ENCODE peak calls at places on chromosomes 11 and 22, in eight cellular contexts. P is SW480; Q is stimulated activated CD4-positive, alpha-beta T cell treated with anti-CD3 and anti-CD28 coated beads, Interleukin-4, amount 100 ng/mL, for 1 hour; C is Daoy; H is psoas muscle; F is neural progenitor cell; V is hypothalamus; X is NCI-H1417. Y is an unnamed sample.

GRCh38 chr11:12246169-12246568 is 131.2 kb upstream of the PARVA start:
- DNase-seq in X (no peak), P (no peak), V (no peak), H (no peak), Q (no peak), C (no peak), F (no peak), Y (no peak)

GRCh38 chr11:114925591-114925990 is 247.3 kb downstream of the NXPE2 start:
- DNase-seq in P (no peak), H (no peak), V (no peak), F (no peak), C (no peak), Q (no peak), X (no peak), Y (no peak)

GRCh38 chr11:67438121-67438902 is 830 bp upstream of the PTPRCAP start:
- DNase-seq in C (no peak), H (peak), P (no peak), Q (peak), X (no peak), F (no peak), V (no peak), Y (peak)

GRCh38 chr11:85076535-85077330 is 550.4 kb downstream of the DLG2 start:
- DNase-seq in F (no peak), X (peak), Q (no peak), V (no peak), H (no peak), C (no peak), P (peak), Y (no peak)

GRCh38 chr22:37803195-37803635 is 4.5 kb upstream of the GCAT start:
- DNase-seq in P (no peak), H (no peak), C (no peak), V (no peak), X (no peak), Q (no peak), F (peak), Y (no peak)

GRCh38 chr11:133930767-133931448 is 25.9 kb downstream of the IGSF9B start:
- DNase-seq in X (no peak), F (peak), V (no peak), Q (no peak), P (no peak), H (no peak), C (peak), Y (no peak)

GRCh38 chr11:14388352-14388751 is 29.4 kb upstream of the RRAS2 start:
- DNase-seq in X (no peak), F (no peak), H (no peak), P (no peak), C (no peak), Q (no peak), V (no peak), Y (no peak)

GRCh38 chr11:27059431-27059830 is 18.8 kb downstream of the BBOX1 start:
- DNase-seq in F (no peak), P (no peak), C (no peak), X (no peak), Q (no peak), H (no peak), V (no peak), Y (no peak)

GRCh38 chr11:16356057-16356750 is at the start of gene SOX6:
- DNase-seq in P (peak), X (no peak), F (peak), V (no peak), C (no peak), H (no peak), Q (no peak), Y (no peak)

GRCh38 chr11:3092603-3093141 is 35.4 kb upstream of the CARS1 start:
- DNase-seq in C (no peak), P (no peak), Q (no peak), F (no peak), H (peak), X (no peak), V (no peak), Y (no peak)

GRCh38 chr11:1029051-1029450 is 7.5 kb downstream of the MUC6 start:
- DNase-seq in C (no peak), V (no peak), Q (no peak), P (no peak), X (no peak), H (no peak), F (no peak), Y (no peak)

GRCh38 chr11:94332814-94333213 is 28.4 kb downstream of the IZUMO1R start:
- DNase-seq in P (no peak), H (no peak), C (no peak), Q (no peak), V (no peak), F (no peak), X (no peak), Y (no peak)

GRCh38 chr11:73257342-73258103 is 14.6 kb upstream of the P2RY6 start:
- DNase-seq in Q (no peak), C (peak), V (no peak), X (no peak), F (peak), H (no peak), P (peak), Y (no peak)

GRCh38 chr11:110679323-110679980 is 32.8 kb downstream of the ARHGAP20 start:
- DNase-seq in C (no peak), H (no peak), Q (no peak), V (no peak), X (no peak), F (no peak), P (no peak), Y (no peak)

GRCh38 chr11:119479685-119480275 is 56.8 kb upstream of the THY1 start:
- DNase-seq in V (no peak), H (peak), C (peak), P (no peak), F (peak), Q (no peak), X (no peak), Y (no peak)

GRCh38 chr11:872799-873198 is 30.1 kb downstream of the TSPAN4 start:
- DNase-seq in H (no peak), C (no peak), P (no peak), Q (no peak), V (no peak), F (no peak), X (no peak), Y (no peak)

GRCh38 chr11:26335903-26336302 is 4.0 kb downstream of the ANO3 start:
- DNase-seq in F (no peak), H (no peak), V (no peak), Q (no peak), C (peak), X (no peak), P (no peak), Y (no peak)

GRCh38 chr11:68276864-68277263 is 5.1 kb upstream of the C11orf24 start:
- DNase-seq in Q (no peak), H (no peak), V (no peak), F (no peak), P (no peak), C (no peak), X (no peak), Y (no peak)

GRCh38 chr11:105132716-105133511 is 6.7 kb downstream of the CARD18 start:
- DNase-seq in H (no peak), P (no peak), Q (no peak), C (peak), F (no peak), V (no peak), X (no peak), Y (no peak)

GRCh38 chr11:12469451-12469850 is 92.1 kb downstream of the PARVA start:
- DNase-seq in V (no peak), F (no peak), C (no peak), X (no peak), H (peak), Q (no peak), P (no peak), Y (no peak)

GRCh38 chr11:1393038-1393710 is 3.4 kb downstream of the BRSK2 start:
- DNase-seq in F (no peak), P (no peak), H (peak), X (no peak), V (no peak), C (no peak), Q (no peak), Y (no peak)

GRCh38 chr11:134346976-134347350 is 15.2 kb downstream of the GLB1L2 start:
- DNase-seq in F (no peak), Q (no peak), X (no peak), C (no peak), H (no peak), V (no peak), P (no peak), Y (no peak)

GRCh38 chr11:117203069-117203407 is 3.9 kb downstream of the TAGLN start:
- DNase-seq in V (no peak), H (no peak), F (no peak), X (no peak), C (no peak), P (no peak), Q (no peak), Y (no peak)

GRCh38 chr11:99446400-99446799 is 425.7 kb downstream of the CNTN5 start:
- DNase-seq in C (no peak), V (no peak), H (no peak), P (no peak), X (no peak), Q (no peak), F (no peak), Y (no peak)

GRCh38 chr22:44620129-44620840 is 81.7 kb upstream of the PRR5 start:
- DNase-seq in P (peak), H (peak), Q (peak), C (no peak), V (no peak), F (peak), X (peak), Y (peak)

GRCh38 chr22:20324139-20324516 is 4.3 kb upstream of the DGCR6L start:
- DNase-seq in F (peak), H (no peak), Q (peak), P (no peak), C (no peak), V (no peak), X (no peak), Y (peak)

GRCh38 chr22:47188337-47189055 is 426.0 kb downstream of the TBC1D22A start:
- DNase-seq in C (no peak), P (peak), F (no peak), V (no peak), X (peak), H (peak), Q (no peak), Y (no peak)

GRCh38 chr11:97140885-97141494 is 751.2 kb downstream of the JRKL start:
- DNase-seq in P (peak), F (peak), X (peak), Q (no peak), V (no peak), H (no peak), C (no peak), Y (no peak)

GRCh38 chr22:26669060-26669481 is 11.7 kb downstream of the MIAT start:
- DNase-seq in F (peak), V (no peak), H (no peak), Q (no peak), P (peak), C (no peak), X (no peak), Y (peak)

GRCh38 chr11:68950268-68950667 is 30.5 kb downstream of the MRGPRD start:
- DNase-seq in F (peak), Q (no peak), V (no peak), P (peak), X (no peak), C (no peak), H (peak), Y (no peak)

GRCh38 chr11:47234669-47235075 is 13.9 kb downstream of the ACP2 start:
- DNase-seq in F (no peak), V (no peak), C (peak), X (no peak), Q (peak), P (peak), H (peak), Y (peak)

GRCh38 chr11:44566952-44567875 is 1.8 kb downstream of the CD82 start:
- DNase-seq in C (peak), F (no peak), H (no peak), X (no peak), V (no peak), Q (peak), P (no peak), Y (peak)

GRCh38 chr11:43943357-43943930 is 1.0 kb downstream of the C11orf96 start:
- DNase-seq in H (no peak), Q (no peak), V (no peak), F (peak), C (no peak), X (peak), P (peak), Y (no peak)

GRCh38 chr11:108635106-108635505 is 29.8 kb upstream of the DDX10 start:
- DNase-seq in C (no peak), V (no peak), X (no peak), F (no peak), Q (no peak), H (no peak), P (no peak), Y (no peak)

GRCh38 chr11:9060700-9061111 is 30.7 kb downstream of the SCUBE2 start:
- DNase-seq in X (no peak), V (no peak), C (no peak), H (no peak), Q (peak), F (peak), P (no peak), Y (peak)

Y was measured in activated CD4-positive, alpha-beta T cell treated with anti-CD3 and anti-CD28 coated beads, Interleukin-2, amount 50 U/mL, for 48 hours.